ENCODE peak calls at places on chromosome 4, in ten cellular contexts. K, F, V, W, R, O, H, Y, I and X are unnamed samples.

GRCh38 chr4:159188646-159189045 is 85.8 kb downstream of the RAPGEF2 start:
- DNase-seq in K (no peak), F (no peak), V (no peak), W (no peak), R (no peak), O (no peak), H (no peak), Y (no peak), I (no peak), X (no peak)

GRCh38 chr4:52051213-52051614 is at the start of gene SPATA18:
- DNase-seq in K (no peak), F (peak), V (peak), W (peak), R (no peak), O (peak), H (peak), Y (peak), I (peak), X (peak)

GRCh38 chr4:38490753-38491446 is 173.1 kb upstream of the KLF3 start:
- DNase-seq in K (no peak), F (no peak), V (no peak), W (no peak), R (no peak), O (no peak), H (no peak), Y (no peak), I (peak), X (no peak)

GRCh38 chr4:13917010-13917409 is 289.5 kb upstream of the BOD1L1 start:
- DNase-seq in K (no peak), F (peak), V (no peak), W (no peak), R (no peak), O (no peak), H (no peak), Y (no peak), I (peak), X (peak)

GRCh38 chr4:633976-634598 is 8.7 kb downstream of the PDE6B start:
- DNase-seq in K (no peak), F (no peak), V (peak), W (no peak), R (no peak), O (no peak), H (no peak), Y (peak), I (no peak), X (no peak)

GRCh38 chr4:107060388-107060787 is 24.3 kb upstream of the DKK2 start:
- DNase-seq in K (no peak), F (no peak), V (no peak), W (no peak), R (no peak), O (no peak), H (no peak), Y (no peak), I (peak), X (no peak)

GRCh38 chr4:125739760-125740159 is 425.0 kb downstream of the FAT4 start:
- DNase-seq in K (no peak), F (no peak), V (no peak), W (no peak), R (no peak), O (peak), H (no peak), Y (no peak), I (peak), X (no peak)

GRCh38 chr4:122661176-122661575 is 40.3 kb upstream of the IL21 start:
- DNase-seq in K (no peak), F (no peak), V (no peak), W (no peak), R (no peak), O (no peak), H (no peak), Y (no peak), I (no peak), X (no peak)

GRCh38 chr4:99300934-99301333 is 10.1 kb upstream of the ADH1A start:
- DNase-seq in K (no peak), F (peak), V (peak), W (peak), R (no peak), O (no peak), H (peak), Y (peak), I (peak), X (no peak)

GRCh38 chr4:13654158-13654797 is 26.8 kb upstream of the BOD1L1 start:
- DNase-seq in K (peak), F (peak), V (peak), W (peak), R (peak), O (peak), H (peak), Y (peak), I (peak), X (peak)

GRCh38 chr4:16524911-16525574 is 298.8 kb upstream of the TAPT1 start:
- DNase-seq in K (no peak), F (peak), V (peak), W (no peak), R (no peak), O (no peak), H (no peak), Y (peak), I (peak), X (no peak)

GRCh38 chr4:138892483-138893386 is 122.8 kb upstream of the NOCT start:
- DNase-seq in K (no peak), F (peak), V (no peak), W (no peak), R (no peak), O (no peak), H (no peak), Y (no peak), I (no peak), X (no peak)

GRCh38 chr4:140308366-140309123 is 64.9 kb upstream of the SCOC start:
- DNase-seq in K (no peak), F (peak), V (peak), W (peak), R (peak), O (no peak), H (peak), Y (peak), I (peak), X (peak)

GRCh38 chr4:157128395-157128794 is 52.4 kb downstream of the GLRB start:
- DNase-seq in K (no peak), F (peak), V (no peak), W (peak), R (no peak), O (no peak), H (no peak), Y (no peak), I (peak), X (peak)

GRCh38 chr4:125389713-125390112 is 75.0 kb downstream of the FAT4 start:
- DNase-seq in K (no peak), F (peak), V (no peak), W (peak), R (no peak), O (no peak), H (no peak), Y (no peak), I (peak), X (peak)

GRCh38 chr4:113935190-113935589 is 44.3 kb downstream of the ARSJ start:
- DNase-seq in K (no peak), F (no peak), V (no peak), W (no peak), R (no peak), O (no peak), H (no peak), Y (no peak), I (peak), X (no peak)

GRCh38 chr4:65918217-65918616 is 247.9 kb upstream of the EPHA5 start:
- DNase-seq in K (no peak), F (no peak), V (no peak), W (no peak), R (no peak), O (no peak), H (no peak), Y (no peak), I (no peak), X (no peak)

GRCh38 chr4:21811576-21811975 is 137.0 kb downstream of the KCNIP4 start:
- DNase-seq in K (no peak), F (peak), V (no peak), W (no peak), R (no peak), O (no peak), H (no peak), Y (no peak), I (peak), X (peak)

GRCh38 chr4:123244233-123244632 is 152.4 kb upstream of the SPRY1 start:
- DNase-seq in K (no peak), F (no peak), V (peak), W (peak), R (no peak), O (no peak), H (no peak), Y (peak), I (peak), X (no peak)

GRCh38 chr4:92091335-92091734 is 212.4 kb upstream of the GRID2 start:
- DNase-seq in K (no peak), F (no peak), V (no peak), W (no peak), R (no peak), O (no peak), H (no peak), Y (no peak), I (peak), X (no peak)

GRCh38 chr4:26171953-26172352 is 148.9 kb upstream of the RBPJ start:
- DNase-seq in K (no peak), F (no peak), V (no peak), W (no peak), R (no peak), O (no peak), H (no peak), Y (no peak), I (peak), X (no peak)

GRCh38 chr4:57147335-57148060 is 37.3 kb upstream of the IGFBP7 start:
- DNase-seq in K (no peak), F (peak), V (no peak), W (no peak), R (no peak), O (no peak), H (no peak), Y (no peak), I (peak), X (no peak)

GRCh38 chr4:118367872-118368271 is 15.1 kb upstream of the PRSS12 start:
- DNase-seq in K (no peak), F (no peak), V (no peak), W (no peak), R (no peak), O (no peak), H (no peak), Y (no peak), I (no peak), X (no peak)

GRCh38 chr4:57044996-57045395 is 65.2 kb downstream of the IGFBP7 start:
- DNase-seq in K (no peak), F (peak), V (no peak), W (peak), R (no peak), O (no peak), H (no peak), Y (no peak), I (peak), X (no peak)

GRCh38 chr4:687975-688694 is 816 bp downstream of the SLC49A3 start:
- DNase-seq in K (no peak), F (no peak), V (peak), W (no peak), R (no peak), O (no peak), H (no peak), Y (peak), I (no peak), X (no peak)

GRCh38 chr4:57184378-57185031 is 74.3 kb upstream of the IGFBP7 start:
- DNase-seq in K (no peak), F (no peak), V (no peak), W (no peak), R (no peak), O (no peak), H (no peak), Y (no peak), I (no peak), X (no peak)

GRCh38 chr4:60656171-60656570 is 544.0 kb upstream of the ADGRL3 start:
- DNase-seq in K (no peak), F (no peak), V (no peak), W (no peak), R (no peak), O (no peak), H (no peak), Y (no peak), I (no peak), X (no peak)

GRCh38 chr4:47510506-47511143 is 25.6 kb downstream of the ATP10D start:
- DNase-seq in K (no peak), F (peak), V (no peak), W (no peak), R (no peak), O (no peak), H (no peak), Y (no peak), I (peak), X (no peak)

GRCh38 chr4:34271479-34272355 is 1972.6 kb downstream of the ARAP2 start:
- DNase-seq in K (no peak), F (no peak), V (no peak), W (peak), R (no peak), O (no peak), H (no peak), Y (no peak), I (no peak), X (no peak)